ENCODE peak calls at places on chromosome 13, in ten cellular contexts. P is mammary epithelial cell, D is progenitor cell of endocrine pancreas, X is BJ, I is endothelial cell, W is AG09319, N is neural crest cell, H is upper lobe of left lung, Q is fibroblast of pulmonary artery, E is left ventricle myocardium inferior. G is an unnamed sample.

GRCh38 chr13:77868717-77869116 is 49.9 kb downstream of the EDNRB start:
- DNase-seq in D (no peak), Q (peak), I (no peak), N (no peak), W (no peak), X (no peak), P (peak), E (no peak), H (no peak), G (no peak)

GRCh38 chr13:31044658-31045620 is 112.5 kb downstream of the TEX26 start:
- DNase-seq in D (no peak), E (no peak), H (no peak), X (no peak), P (peak), Q (no peak), W (no peak), N (no peak), I (no peak), G (no peak)

GRCh38 chr13:87536499-87536898 is 134.7 kb upstream of the SLITRK5 start:
- DNase-seq in X (no peak), D (no peak), Q (no peak), H (no peak), N (no peak), W (no peak), I (no peak), P (no peak), E (no peak), G (no peak)

GRCh38 chr13:97843201-97843600 is 110.3 kb upstream of the IPO5 start:
- DNase-seq in D (no peak), X (no peak), N (no peak), Q (no peak), E (no peak), I (no peak), W (no peak), H (no peak), P (no peak), G (no peak)

GRCh38 chr13:44779085-44779484 is 203.0 kb upstream of the TSC22D1 start:
- DNase-seq in N (no peak), I (no peak), W (no peak), Q (no peak), X (no peak), P (no peak), H (peak), D (no peak), E (no peak), G (no peak)

GRCh38 chr13:85651440-85651839 is 147.8 kb downstream of the SLITRK6 start:
- DNase-seq in D (no peak), N (no peak), Q (no peak), P (peak), W (no peak), H (peak), X (no peak), I (no peak), E (no peak), G (no peak)

GRCh38 chr13:112818040-112818697 is 128.3 kb downstream of the ATP11A start:
- DNase-seq in H (no peak), N (no peak), W (no peak), P (no peak), E (no peak), X (no peak), Q (no peak), D (no peak), I (no peak), G (no peak)

GRCh38 chr13:90477194-90477593 is 870.3 kb upstream of the MIR17HG start:
- DNase-seq in X (no peak), N (no peak), I (no peak), D (no peak), H (no peak), W (no peak), P (no peak), E (no peak), Q (peak), G (no peak)

GRCh38 chr13:27081893-27082292 is 89.7 kb downstream of the USP12 start:
- DNase-seq in Q (no peak), H (no peak), W (no peak), I (no peak), X (no peak), N (no peak), P (no peak), D (no peak), E (no peak), G (no peak)

GRCh38 chr13:47081246-47081645 is 184.4 kb upstream of the HTR2A start:
- DNase-seq in I (no peak), N (no peak), X (no peak), Q (no peak), W (no peak), D (no peak), P (no peak), H (no peak), E (no peak), G (no peak)

GRCh38 chr13:106383791-106384190 is 151.7 kb downstream of the EFNB2 start:
- DNase-seq in D (no peak), X (no peak), Q (no peak), I (no peak), H (no peak), W (no peak), P (no peak), N (no peak), E (no peak), G (no peak)

GRCh38 chr13:49643003-49643651 is 14.8 kb downstream of the ARL11 start:
- DNase-seq in N (no peak), E (no peak), D (no peak), P (no peak), H (no peak), I (no peak), Q (no peak), X (no peak), W (no peak), G (peak)

GRCh38 chr13:113135281-113135760 is 12.7 kb downstream of the F10 start:
- DNase-seq in Q (no peak), H (no peak), D (no peak), P (no peak), I (no peak), X (no peak), E (no peak), N (no peak), W (no peak), G (no peak)

GRCh38 chr13:36131215-36131930 is at the start of gene DCLK1:
- DNase-seq in Q (peak), I (peak), W (peak), X (no peak), D (peak), P (peak), H (peak), N (peak), E (peak), G (no peak)

GRCh38 chr13:55937180-55937579 is 1203.5 kb upstream of the PRR20A start:
- DNase-seq in W (no peak), P (no peak), Q (no peak), X (no peak), I (no peak), N (no peak), H (no peak), D (no peak), E (no peak), G (no peak)

GRCh38 chr13:24254151-24254810 is 55.1 kb upstream of the C1QTNF9 start:
- DNase-seq in D (no peak), X (no peak), W (no peak), H (peak), N (no peak), Q (no peak), P (no peak), I (no peak), E (no peak), G (no peak)

GRCh38 chr13:29849071-29849541 is 1.3 kb downstream of the UBL3 start:
- DNase-seq in E (no peak), P (peak), H (no peak), N (no peak), I (peak), W (no peak), D (no peak), X (no peak), Q (peak), G (no peak)

GRCh38 chr13:74586839-74587238 is 452.6 kb upstream of the KLF12 start:
- DNase-seq in W (no peak), Q (no peak), X (no peak), I (no peak), P (no peak), D (no peak), H (no peak), N (no peak), E (no peak), G (no peak)

GRCh38 chr13:33999830-34000605 is 182.1 kb downstream of the RFC3 start:
- DNase-seq in W (no peak), H (no peak), E (no peak), X (no peak), P (no peak), D (no peak), N (no peak), I (no peak), Q (no peak), G (no peak)

GRCh38 chr13:82654851-82655517 is 1227.3 kb downstream of the SLITRK1 start:
- DNase-seq in Q (peak), I (no peak), H (peak), P (peak), X (peak), N (no peak), D (no peak), E (peak), W (peak), G (no peak)

GRCh38 chr13:77448689-77449088 is 86.8 kb upstream of the SCEL start:
- DNase-seq in Q (no peak), E (no peak), D (no peak), P (no peak), N (no peak), X (no peak), W (no peak), H (peak), I (no peak), G (no peak)

GRCh38 chr13:32259116-32259515 is 56.0 kb downstream of the ZAR1L start:
- DNase-seq in W (no peak), P (no peak), D (no peak), H (no peak), N (no peak), X (no peak), Q (no peak), I (no peak), E (no peak), G (no peak)

GRCh38 chr13:96684472-96684871 is 309.8 kb downstream of the OXGR1 start:
- DNase-seq in D (no peak), N (no peak), W (no peak), X (no peak), Q (no peak), I (no peak), P (no peak), E (no peak), H (no peak), G (no peak)

GRCh38 chr13:78598933-78599332 is 4.4 kb downstream of the POU4F1 start:
- DNase-seq in H (no peak), D (no peak), W (no peak), X (no peak), N (no peak), Q (no peak), P (no peak), E (no peak), I (no peak), G (no peak)

GRCh38 chr13:107976628-107977027 is 238.7 kb downstream of the LIG4 start:
- DNase-seq in D (no peak), I (no peak), H (no peak), Q (no peak), W (no peak), P (no peak), X (no peak), E (no peak), N (no peak), G (no peak)

GRCh38 chr13:103976371-103976770 is 910.2 kb upstream of the SLC10A2 start:
- DNase-seq in N (no peak), X (no peak), I (no peak), Q (no peak), W (no peak), E (no peak), D (no peak), H (no peak), P (no peak), G (no peak)

GRCh38 chr13:94063096-94063495 is 416.4 kb downstream of the DCT start:
- DNase-seq in W (peak), E (no peak), N (no peak), X (no peak), D (no peak), Q (peak), H (no peak), I (no peak), P (no peak), G (no peak)

GRCh38 chr13:76828316-76828741 is 57.9 kb downstream of the KCTD12 start:
- DNase-seq in I (no peak), X (no peak), D (no peak), H (no peak), E (no peak), W (no peak), Q (no peak), N (no peak), P (peak), G (no peak)

GRCh38 chr13:107299717-107300116 is 731.8 kb upstream of the ARGLU1 start:
- DNase-seq in W (no peak), N (no peak), E (no peak), D (no peak), Q (no peak), H (no peak), P (no peak), I (no peak), X (no peak), G (no peak)

GRCh38 chr13:51348069-51348967 is 8.8 kb downstream of the SERPINE3 start:
- DNase-seq in W (no peak), E (no peak), I (no peak), X (no peak), D (no peak), H (no peak), Q (no peak), N (no peak), P (no peak), G (no peak)

GRCh38 chr13:52371736-52372247 is 34.2 kb downstream of the THSD1 start:
- DNase-seq in D (no peak), E (no peak), X (no peak), W (no peak), I (no peak), N (no peak), H (no peak), Q (peak), P (peak), G (no peak)

GRCh38 chr13:31697290-31697689 is 42.0 kb upstream of the RXFP2 start:
- DNase-seq in H (no peak), E (no peak), N (no peak), Q (no peak), W (no peak), D (no peak), X (no peak), I (no peak), P (peak), G (no peak)

GRCh38 chr13:35858665-35859064 is 272.5 kb downstream of the DCLK1 start:
- DNase-seq in I (no peak), E (no peak), X (no peak), N (no peak), D (no peak), H (no peak), Q (peak), W (no peak), P (no peak), G (no peak)

GRCh38 chr13:47287291-47287751 is 390.5 kb upstream of the HTR2A start:
- DNase-seq in Q (peak), X (no peak), H (no peak), W (no peak), N (no peak), D (no peak), E (no peak), I (no peak), P (no peak), G (no peak)

DNA sequence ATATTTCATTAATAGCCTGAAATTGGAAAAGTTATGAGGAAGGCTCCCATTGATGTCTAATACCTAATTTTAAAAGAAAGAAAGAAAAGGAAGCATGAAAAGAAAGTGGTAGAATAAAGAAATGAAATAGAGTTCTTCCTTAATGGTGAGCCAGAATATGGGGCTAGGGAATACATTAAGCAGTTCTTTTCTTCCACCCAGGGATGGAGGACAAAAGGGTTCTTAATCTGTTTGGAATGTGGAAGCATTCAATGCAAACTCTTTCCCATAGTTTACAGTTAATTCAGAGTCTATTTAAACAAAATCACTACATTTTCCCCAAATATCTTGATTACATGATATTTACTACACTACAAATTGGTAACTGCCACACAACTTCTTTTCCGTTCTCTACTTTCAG is 18.4 kb upstream of the ZMYM2 start:
- DNase-seq in H (no peak), W (no peak), X (no peak), Q (no peak), E (no peak), D (no peak), N (no peak), P (no peak), I (no peak), G (no peak)
- TF ChIP-seq CTCF in H (no peak), W (no peak), X (no peak), Q (no peak), E (no peak), D (no peak), N (no peak), P (no peak), I (no peak), G (no peak)

GRCh38 chr13:99442273-99442895 is 58.9 kb upstream of the TM9SF2 start:
- DNase-seq in W (no peak), D (no peak), I (peak), N (peak), P (peak), Q (peak), E (no peak), H (no peak), X (no peak), G (no peak)

GRCh38 chr13:99450416-99450815 is 50.9 kb upstream of the TM9SF2 start:
- DNase-seq in X (no peak), H (no peak), E (no peak), N (no peak), D (no peak), Q (no peak), I (no peak), P (no peak), W (no peak), G (no peak)

GRCh38 chr13:99448586-99448985 is 52.7 kb upstream of the TM9SF2 start:
- DNase-seq in E (no peak), N (no peak), I (no peak), W (no peak), D (no peak), H (no peak), P (no peak), Q (no peak), X (no peak), G (no peak)

GRCh38 chr13:99446242-99446641 is 55.0 kb upstream of the TM9SF2 start:
- DNase-seq in X (no peak), Q (no peak), H (no peak), I (no peak), N (no peak), D (no peak), P (no peak), W (no peak), E (no peak), G (no peak)
- TF ChIP-seq CTCF in X (no peak), Q (no peak), H (no peak), I (peak), N (peak), D (peak), P (peak), W (no peak), E (no peak), G (no peak)

DNA sequence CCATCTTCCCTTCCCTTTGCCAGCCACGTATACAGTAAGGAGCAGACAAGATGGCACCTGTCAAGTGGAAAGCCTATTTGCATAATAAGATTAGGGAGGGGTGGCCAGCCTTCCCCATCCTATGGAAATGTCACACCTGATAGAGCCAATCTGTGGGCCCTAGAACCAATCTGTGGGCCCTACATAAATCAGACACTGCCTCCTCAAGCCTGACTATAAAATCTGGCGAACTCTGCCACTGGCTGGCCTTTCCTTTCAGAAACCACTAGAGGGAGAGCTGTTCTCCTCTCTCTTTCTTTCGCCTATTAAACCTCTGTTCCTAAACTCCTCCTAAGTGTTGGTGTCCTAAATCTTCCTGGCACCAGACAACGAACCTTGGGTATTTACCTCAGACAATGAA is 231.5 kb upstream of the KLHL1 start:
- DNase-seq in P (peak), I (peak), W (no peak), E (no peak), H (no peak), D (no peak), X (no peak), N (no peak), Q (no peak), G (no peak)
- TF ChIP-seq CTCF in P (peak), I (peak), W (no peak), E (no peak), H (no peak), D (peak), X (no peak), N (peak), Q (no peak), G (no peak)

DNA sequence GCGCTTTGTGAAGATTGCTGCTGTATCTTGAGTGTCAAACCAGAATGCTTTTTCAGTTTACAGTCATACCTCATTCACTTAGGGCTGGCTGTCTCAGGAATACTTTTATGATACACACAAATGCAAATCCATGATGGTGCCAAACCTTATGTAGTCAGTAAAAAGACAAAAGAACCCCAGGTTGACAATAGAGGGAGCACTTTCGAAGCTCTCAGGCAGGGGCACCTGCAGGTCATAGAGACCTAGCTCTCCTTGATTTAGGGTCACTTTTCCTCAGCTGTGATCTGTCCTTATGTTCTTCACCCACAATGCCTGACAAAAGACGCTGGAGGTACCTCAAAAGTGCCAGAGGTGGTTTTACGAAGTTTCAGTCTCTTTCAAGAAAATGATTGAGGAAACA is 172.2 kb downstream of the DNAJC15 start:
- DNase-seq in D (no peak), Q (no peak), H (no peak), X (no peak), W (no peak), P (no peak), I (no peak), N (no peak), E (no peak), G (no peak)
- TF ChIP-seq CTCF in D (no peak), Q (peak), H (no peak), X (no peak), W (no peak), P (peak), I (no peak), N (no peak), E (no peak), G (no peak)

G was measured in activated B cell treated with CpG ODN at 0.5 μM for 24 hours.